ENCODE peak calls at places on chromosomes 16 and 17, in four cellular contexts. B, C, M and A are unnamed samples.

GRCh38 chr16:85826686-85827247 is 27.3 kb downstream of the COX4I1 start:
- DNase-seq in B (no peak), M (no peak), C (no peak), A (no peak)

GRCh38 chr16:9362050-9362449 is 270.6 kb downstream of the HAPSTR1 start:
- DNase-seq in C (no peak), B (no peak), M (no peak), A (no peak)

GRCh38 chr17:1558401-1558800 is 4.2 kb downstream of the PITPNA start:
- DNase-seq in M (no peak), C (no peak), B (no peak), A (no peak)

GRCh38 chr17:7792611-7793010 is 41.4 kb upstream of the KDM6B start:
- DNase-seq in C (no peak), B (no peak), M (no peak), A (no peak)

GRCh38 chr16:67148656-67149275 is 2.0 kb downstream of the B3GNT9 start:
- DNase-seq in C (no peak), B (no peak), M (no peak), A (no peak)

GRCh38 chr16:426115-426905 is 861 bp downstream of the RAB11FIP3 start:
- DNase-seq in C (peak), M (peak), B (no peak), A (no peak)

GRCh38 chr17:44279586-44280344 is 11.8 kb upstream of the SLC4A1 start:
- DNase-seq in B (peak), M (peak), C (no peak), A (no peak)

GRCh38 chr17:72176902-72177660 is 56.3 kb downstream of the SOX9 start:
- DNase-seq in B (no peak), C (no peak), M (no peak), A (no peak)

GRCh38 chr17:15510361-15510760 is 42.9 kb upstream of the CDRT4 start:
- DNase-seq in B (peak), C (no peak), M (no peak), A (no peak)

GRCh38 chr17:73689596-73690275 is 45.5 kb upstream of the SDK2 start:
- DNase-seq in M (no peak), B (no peak), C (no peak), A (no peak)

GRCh38 chr16:90015586-90016338 is 3.5 kb downstream of the DBNDD1 start:
- DNase-seq in M (no peak), C (no peak), B (no peak), A (no peak)